ENCODE peak calls at places on chromosomes 4 and X, in four cellular contexts. One of them, this sample, is unnamed.

GRCh38 chr4:75844151-75844662 is 58.0 kb downstream of the PPEF2 start:
- DNase-seq in M059J: peak
- DNase-seq in endothelial cell of umbilical vein: peak
- DNase-seq in RKO: no peak
- DNase-seq in this sample: no peak

GRCh38 chrX:68249401-68249831 is 183.9 kb downstream of the OPHN1 start:
- DNase-seq in M059J: no peak
- DNase-seq in endothelial cell of umbilical vein: no peak
- DNase-seq in RKO: no peak
- DNase-seq in this sample: no peak

GRCh38 chrX:37315511-37316248 is 33.5 kb upstream of the PRRG1 start:
- DNase-seq in M059J: no peak
- DNase-seq in endothelial cell of umbilical vein: peak
- DNase-seq in RKO: no peak
- DNase-seq in this sample: no peak

GRCh38 chrX:7147431-7147977 is at the start of gene STS:
- DNase-seq in M059J: peak
- DNase-seq in endothelial cell of umbilical vein: peak
- DNase-seq in RKO: peak
- DNase-seq in this sample: peak

GRCh38 chrX:52983526-52983925 is 25.2 kb upstream of the FAM156A start:
- DNase-seq in M059J: no peak
- DNase-seq in endothelial cell of umbilical vein: no peak
- DNase-seq in RKO: no peak
- DNase-seq in this sample: no peak

GRCh38 chrX:143437439-143437838 is 79.8 kb downstream of the SPANXN3 start:
- DNase-seq in M059J: no peak
- DNase-seq in endothelial cell of umbilical vein: no peak
- DNase-seq in RKO: peak
- DNase-seq in this sample: peak

GRCh38 chr4:85747871-85748491 is 273.0 kb downstream of the ARHGAP24 start:
- DNase-seq in M059J: peak
- DNase-seq in endothelial cell of umbilical vein: peak
- DNase-seq in RKO: peak
- DNase-seq in this sample: peak

GRCh38 chrX:153973127-153974002 is 811 bp downstream of the TMEM187 start:
- DNase-seq in M059J: no peak
- DNase-seq in endothelial cell of umbilical vein: no peak
- DNase-seq in RKO: no peak
- DNase-seq in this sample: no peak

GRCh38 chrX:66504481-66504880 is 134.4 kb downstream of the EDA2R start:
- DNase-seq in M059J: no peak
- DNase-seq in endothelial cell of umbilical vein: no peak
- DNase-seq in RKO: no peak
- DNase-seq in this sample: no peak

GRCh38 chr4:98929341-98930267 is 671 bp upstream of the EIF4E start:
- DNase-seq in M059J: peak
- DNase-seq in endothelial cell of umbilical vein: peak
- DNase-seq in RKO: peak
- DNase-seq in this sample: no peak

GRCh38 chr4:39587881-39588280 is 50.8 kb downstream of the SMIM14 start:
- DNase-seq in M059J: peak
- DNase-seq in endothelial cell of umbilical vein: peak
- DNase-seq in RKO: no peak
- DNase-seq in this sample: no peak

GRCh38 chr4:83905952-83906351 is 370.0 kb downstream of the GPAT3 start:
- DNase-seq in M059J: no peak
- DNase-seq in endothelial cell of umbilical vein: no peak
- DNase-seq in RKO: peak
- DNase-seq in this sample: peak